ENCODE peak calls at places on chromosomes 4 and X, in eight cellular contexts. H is H9; B is stimulated activated CD8-positive, alpha-beta memory T cell treated with anti-CD3 and anti-CD28 coated beads, Interleukin-4, amount 100 ng/mL, for 4 hours; F is mucosa of gallbladder; P is fibroblast of the aortic adventitia; N is OCI-M1; L is WTC11; A is AG20443. T is an unnamed sample.

GRCh38 chr4:8818063-8818881 is 53.4 kb downstream of the HMX1 start:
- DNase-seq in L (peak; percentile 4), A (no peak), H (peak; percentile 20), B (no peak), F (peak; percentile 7), N (no peak), P (no peak), T (no peak)

GRCh38 chr4:127139788-127140286 is 492.9 kb upstream of the INTU start:
- DNase-seq in N (no peak), B (no peak), F (no peak), H (no peak), A (no peak), L (no peak), P (no peak), T (no peak)

GRCh38 chrX:72466493-72466892 is 106.2 kb downstream of the HDAC8 start:
- DNase-seq in F (no peak), B (no peak), P (peak; percentile 7), L (no peak), H (no peak), A (no peak), N (no peak), T (no peak)

GRCh38 chr4:127609484-127609883 is 23.3 kb upstream of the INTU start:
- DNase-seq in N (no peak), L (no peak), P (no peak), A (no peak), H (no peak), F (no peak), B (no peak), T (no peak)

GRCh38 chr4:6720202-6720699 is 4.3 kb downstream of the BLOC1S4 start:
- DNase-seq in P (peak; percentile 77), A (peak; percentile 92), B (peak; percentile 62), N (peak; percentile 83), L (peak; percentile 93), F (peak; percentile 77), H (peak; percentile 85), T (no peak)

GRCh38 chr4:184762100-184762499 is 28.2 kb upstream of the CENPU start:
- DNase-seq in F (no peak), P (no peak), L (no peak), N (peak; percentile 49), B (peak; percentile 3), H (no peak), A (no peak), T (no peak)

GRCh38 chr4:142728209-142728608 is 117.9 kb downstream of the INPP4B start:
- DNase-seq in L (no peak), N (no peak), A (no peak), H (no peak), B (no peak), P (no peak), F (no peak), T (no peak)

GRCh38 chr4:108849611-108850406 is 87.0 kb upstream of the ETNPPL start:
- DNase-seq in L (no peak), F (no peak), P (peak; percentile 32), A (peak; percentile 43), B (no peak), H (no peak), N (peak; percentile 86), T (peak; percentile 57)

GRCh38 chr4:72352746-72353145 is 216.3 kb downstream of the ADAMTS3 start:
- DNase-seq in N (no peak), P (no peak), L (no peak), B (no peak), F (no peak), H (no peak), A (peak; percentile 11), T (no peak)

GRCh38 chrX:24175276-24175675 is 25.7 kb downstream of the ZFX start:
- DNase-seq in P (no peak), A (no peak), L (no peak), N (no peak), H (no peak), F (no peak), B (no peak), T (no peak)

GRCh38 chrX:113305496-113305895 is 464.9 kb upstream of the AMOT start:
- DNase-seq in H (no peak), L (no peak), A (peak; percentile 50), N (no peak), P (peak; percentile 31), F (no peak), B (no peak), T (no peak)

GRCh38 chr4:53656421-53656981 is 65.2 kb upstream of the LNX1 start:
- DNase-seq in F (no peak), P (peak; percentile 91), L (no peak), N (peak; percentile 33), H (no peak), B (no peak), A (peak; percentile 78), T (peak; percentile 50)

GRCh38 chr4:94516067-94516466 is 64.3 kb downstream of the PDLIM5 start:
- DNase-seq in H (no peak), L (no peak), A (peak; percentile 43), F (no peak), N (no peak), B (no peak), P (peak; percentile 53), T (no peak)

GRCh38 chr4:105896984-105897760 is 1.9 kb downstream of the NPNT start:
- DNase-seq in N (no peak), F (no peak), H (no peak), A (no peak), L (no peak), P (no peak), B (no peak), T (no peak)

GRCh38 chr4:9762823-9763475 is 18.5 kb upstream of the DRD5 start:
- DNase-seq in P (peak; percentile 74), B (no peak), A (peak; percentile 78), L (peak; percentile 58), H (peak; percentile 75), F (peak; percentile 73), N (peak; percentile 86), T (peak; percentile 25)

GRCh38 chr4:24091632-24092240 is 201.9 kb upstream of the PPARGC1A start:
- DNase-seq in P (no peak), L (no peak), F (no peak), B (no peak), H (no peak), A (no peak), N (no peak), T (no peak)

GRCh38 chr4:3239342-3239741 is 9.6 kb upstream of the MSANTD1 start:
- DNase-seq in A (no peak), F (no peak), P (no peak), L (no peak), B (no peak), N (no peak), H (no peak), T (no peak)

GRCh38 chrX:124239911-124240310 is 92.5 kb upstream of the TEX13D start:
- DNase-seq in H (no peak), A (no peak), P (no peak), F (no peak), N (no peak), L (no peak), B (no peak), T (no peak)

GRCh38 chr4:2333916-2334644 is 72.2 kb upstream of the MXD4 start:
- DNase-seq in B (no peak), A (no peak), F (no peak), H (peak; percentile 26), L (no peak), N (no peak), P (no peak), T (no peak)

GRCh38 chr4:180434131-180434895 is 1808.9 kb upstream of the TENM3 start:
- DNase-seq in F (no peak), N (no peak), A (no peak), P (no peak), L (no peak), B (no peak), H (no peak), T (no peak)

GRCh38 chr4:134328741-134329140 is 127.2 kb upstream of the PABPC4L start:
- DNase-seq in N (no peak), L (no peak), F (no peak), B (no peak), P (no peak), H (peak; percentile 32), A (no peak), T (no peak)

GRCh38 chr4:153040677-153041076 is 104.6 kb downstream of the FHDC1 start:
- DNase-seq in F (no peak), P (no peak), N (no peak), L (no peak), H (no peak), A (no peak), B (no peak), T (no peak)

GRCh38 chrX:5788930-5789329 is 439.7 kb downstream of the NLGN4X start:
- DNase-seq in P (no peak), A (no peak), F (no peak), H (no peak), B (no peak), N (no peak), L (no peak), T (no peak)

GRCh38 chrX:51420610-51421009 is 75.8 kb downstream of the NUDT11 start:
- DNase-seq in A (peak; percentile 30), B (no peak), N (peak; percentile 49), F (no peak), H (no peak), P (peak; percentile 61), L (no peak), T (peak; percentile 17)

GRCh38 chr4:139153411-139154133 is 23.4 kb downstream of the ELF2 start:
- DNase-seq in H (no peak), F (no peak), A (no peak), B (no peak), P (peak; percentile 30), N (peak; percentile 23), L (no peak), T (no peak)

GRCh38 chrX:16215660-16216059 is 48.4 kb downstream of the MAGEB17 start:
- DNase-seq in A (no peak), H (no peak), P (no peak), B (no peak), N (no peak), L (no peak), F (no peak), T (no peak)

GRCh38 chrX:107566603-107567262 is 61.6 kb upstream of the PRPS1 start:
- DNase-seq in A (no peak), H (no peak), B (no peak), F (no peak), N (no peak), L (no peak), P (peak; percentile 13), T (no peak)

GRCh38 chr4:36242629-36243354 is 1.5 kb downstream of the ARAP2 start:
- DNase-seq in F (peak; percentile 25), H (no peak), A (no peak), B (no peak), L (no peak), P (no peak), N (peak; percentile 62), T (no peak)

GRCh38 chr4:178306565-178306964 is 864.3 kb upstream of the AGA start:
- DNase-seq in B (no peak), N (no peak), A (no peak), P (no peak), L (no peak), H (peak; percentile 46), F (no peak), T (no peak)